ENCODE peak calls at places on chromosomes 2 and 18, in five cellular contexts. H is Panc1, A is HepG2, G is aorta, S is body of pancreas. T is an unnamed sample. For H3K4me1, the result is how much of the 10 kb centered on the place peaks cover.

GRCh38 chr2:205407984-205408383 is 274.3 kb upstream of the NRP2 start:
- DNase-seq in S (peak), G (no peak), A (no peak), H (no peak), T (no peak)

GRCh38 chr2:10329880-10330699 is 27.4 kb downstream of the HPCAL1 start:
- DNase-seq in S (no peak), G (no peak), H (no peak), A (peak), T (no peak)

GRCh38 chr2:33047939-33048338 is 101.2 kb downstream of the LTBP1 start:
- DNase-seq in A (no peak), S (no peak), H (no peak), G (no peak), T (no peak)

GRCh38 chr2:118231759-118232158 is 143.5 kb downstream of the INSIG2 start:
- DNase-seq in G (no peak), H (no peak), S (no peak), A (no peak), T (peak)

GRCh38 chr2:53575606-53576360 is 191.8 kb upstream of the CHAC2 start:
- DNase-seq in G (no peak), S (no peak), H (no peak), A (no peak), T (no peak)

GRCh38 chr2:106142683-106143082 is 51.4 kb downstream of the UXS1 start:
- DNase-seq in S (no peak), H (no peak), G (no peak), A (no peak), T (no peak)

GRCh38 chr2:120489023-120489422 is 143.1 kb downstream of the INHBB start:
- DNase-seq in G (no peak), S (no peak), H (no peak), A (no peak), T (no peak)

GRCh38 chr2:61988462-61989366 is 83.2 kb downstream of the COMMD1 start:
- DNase-seq in A (no peak), G (no peak), S (no peak), H (no peak), T (no peak)

GRCh38 chr18:37138456-37138855 is 309.5 kb downstream of the KIAA1328 start:
- DNase-seq in H (no peak), G (no peak), A (no peak), S (no peak), T (no peak)

GRCh38 chr18:43893001-43893637 is 615.8 kb upstream of the SYT4 start:
- DNase-seq in G (no peak), H (peak), S (peak), A (no peak), T (no peak)

GRCh38 chr2:71465356-71465755 is 12.0 kb downstream of the DYSF start:
- DNase-seq in A (no peak), G (no peak), S (no peak), H (no peak), T (no peak)
- H3K4me1 ChIP-seq in A (under half), G (under half), S (under half), H (under half), T (under half)

DNA sequence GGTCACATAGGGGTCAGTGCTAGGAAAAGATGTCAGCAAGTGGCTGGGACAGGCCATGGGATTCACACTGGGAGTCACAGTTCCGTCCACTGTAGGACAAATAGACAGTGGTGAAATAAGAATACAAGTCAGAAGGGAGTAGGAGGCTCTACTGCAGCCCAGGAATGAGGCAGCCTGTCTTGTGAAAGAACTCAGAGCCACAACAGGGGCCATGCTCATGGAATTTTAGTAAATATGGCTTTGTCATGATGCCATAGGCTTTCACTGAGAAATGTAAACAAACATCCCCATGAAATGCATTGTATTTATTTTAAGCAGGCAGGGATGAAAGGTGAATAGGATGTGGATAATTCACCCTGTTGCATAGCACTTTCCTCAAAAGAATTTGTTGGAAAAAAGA is 504.3 kb downstream of the SOX11 start:
- DNase-seq in S (no peak), A (no peak), H (no peak), G (no peak), T (no peak)
- H3K4me1 ChIP-seq in S (under half), A (under half), H (under half), G (under half), T (under half)

DNA sequence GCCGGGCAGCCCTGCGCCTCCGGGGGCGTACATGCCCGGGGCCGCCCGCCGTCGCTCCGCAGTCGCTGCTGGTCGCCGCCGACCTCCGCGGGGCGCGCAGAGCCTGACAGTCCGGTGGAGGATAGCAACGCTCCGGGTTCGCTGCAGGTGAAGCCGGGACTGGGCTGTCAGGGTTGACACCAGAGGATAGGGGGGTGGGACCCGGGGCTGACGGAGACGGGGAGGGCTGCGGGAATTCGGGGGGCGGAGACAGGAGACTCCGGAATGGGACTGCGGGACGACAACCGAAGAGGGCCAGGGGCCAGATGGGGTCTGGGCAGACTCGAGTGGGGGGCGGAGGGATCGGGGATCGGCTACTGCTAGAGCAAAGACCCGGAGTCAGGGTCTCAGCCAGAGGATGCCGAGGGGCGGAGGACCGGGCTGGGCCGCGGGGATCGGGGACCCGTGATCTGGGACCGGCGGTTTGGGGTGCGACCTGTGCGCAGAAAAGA is 403 bp downstream of the TMEM127 start:
- DNase-seq in G (no peak), A (peak), S (peak), H (no peak), T (no peak)
- H3K4me1 ChIP-seq in G (under half), A (half or more), S (half or more), H (under half), T (under half)

GRCh38 chr2:63587814-63588384 is 378 bp downstream of the WDPCP start:
- DNase-seq in H (no peak), A (no peak), G (no peak), S (no peak), T (peak)

GRCh38 chr2:63589148-63589972 is 597 bp downstream of the MDH1 start:
- DNase-seq in S (no peak), A (peak), H (no peak), G (no peak), T (no peak)

GRCh38 chr2:63588385-63589147 is at the start of the genes MDH1 and WDPCP:
- DNase-seq in H (peak), A (peak), S (peak), G (peak), T (peak)

GRCh38 chr2:63591566-63592175 is 2.9 kb downstream of the MDH1 start:
- DNase-seq in A (peak), S (no peak), H (no peak), G (no peak), T (no peak)

GRCh38 chr2:63590621-63591408 is 2.1 kb downstream of the MDH1 start:
- DNase-seq in H (no peak), G (no peak), A (peak), S (peak), T (no peak)
- H3K4me1 ChIP-seq in H (under half), G (under half), A (half or more), S (under half), T (half or more)

DNA sequence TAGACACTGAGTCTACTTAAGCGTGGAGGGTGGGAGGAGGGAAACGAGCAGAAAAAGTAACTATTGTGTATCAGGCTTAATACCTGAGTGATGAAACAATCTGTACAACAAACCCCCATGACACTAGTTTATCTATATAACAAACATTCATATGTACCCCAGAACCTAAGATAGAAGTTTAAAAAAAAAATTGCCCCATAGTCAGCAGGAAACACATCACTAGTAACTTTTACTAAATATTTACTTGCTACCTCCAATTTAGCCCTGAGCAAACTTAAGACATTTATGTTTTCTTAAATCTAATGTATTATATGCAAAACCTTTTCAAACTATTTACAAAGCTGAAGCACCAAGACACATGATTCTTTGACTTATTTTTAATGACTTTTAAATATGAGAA is 5.6 kb downstream of the REV1 start:
- DNase-seq in S (no peak), G (no peak), A (no peak), H (no peak), T (no peak)
- H3K4me1 ChIP-seq in S (under half), G (under half), A (half or more), H (under half), T (half or more)

DNA sequence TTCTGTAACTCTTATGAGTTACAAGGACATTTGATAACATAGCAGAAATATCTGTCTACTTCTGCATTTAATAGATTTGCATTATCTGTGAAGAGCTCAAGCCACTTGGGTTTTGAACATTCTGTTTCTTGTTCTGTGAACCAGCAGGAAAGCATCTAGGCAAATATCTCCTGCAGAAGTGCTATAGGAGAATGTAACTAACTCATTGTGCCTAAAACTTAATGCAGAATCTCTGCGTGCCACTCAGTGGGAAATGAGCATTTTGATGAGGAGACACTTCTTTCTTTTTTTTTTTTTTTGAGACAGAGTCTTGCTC is 63.5 kb downstream of the MYOM1 start:
- DNase-seq in H (no peak), A (no peak), G (no peak), S (no peak), T (no peak)
- H3K4me1 ChIP-seq in H (under half), A (half or more), G (under half), S (under half), T (under half)

DNA sequence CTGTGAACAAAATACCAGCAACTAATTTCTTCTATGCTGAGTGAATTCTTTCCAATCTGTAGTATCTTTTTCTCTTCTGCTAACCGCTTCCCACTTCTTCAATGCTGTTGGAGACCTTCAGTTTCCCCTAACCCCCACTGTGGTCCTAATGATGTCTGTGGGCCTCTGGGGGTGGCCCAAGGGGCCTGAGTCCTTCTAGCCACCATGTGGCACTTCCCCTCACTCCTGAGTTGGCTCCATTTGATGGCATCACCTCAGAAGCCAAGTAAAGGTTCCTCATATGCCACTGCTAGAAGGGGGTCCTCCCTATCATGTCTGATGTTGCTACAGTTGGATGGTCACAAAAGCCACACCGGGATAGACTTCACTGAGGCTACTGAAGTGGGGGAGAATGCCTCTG is 37.5 kb downstream of the ARHGAP25 start:
- DNase-seq in G (no peak), H (no peak), S (no peak), A (no peak), T (no peak)
- H3K4me1 ChIP-seq in G (under half), H (under half), S (under half), A (under half), T (under half)